ENCODE peak calls at places on chromosomes 11 and 22, in ten cellular contexts. One of them, this sample, is unnamed.

GRCh38 chr22:37472418-37473006 is 13.7 kb downstream of the MFNG start:
- DNase-seq in stimulated activated CD4-positive, alpha-beta T cell treated with anti-CD3 and anti-CD28 coated beads, Interleukin-15, amount 100 ng/mL, for 24 hours: peak; percentile 51
- DNase-seq in HCEC 1CT: peak; percentile 23
- DNase-seq in NCI-H1092: no peak
- DNase-seq in NCI-H510A treated with DMSO at 0.1 percent for 48 hours: no peak
- DNase-seq in activated T-helper 9 cell treated with anti-CD3 and anti-CD28 coated beads, Interleukin-2, amount 50 U/mL, for 16 hours: peak; percentile 33
- DNase-seq in GM04504: no peak
- DNase-seq in SW480: peak; percentile 49
- DNase-seq in midbrain: no peak
- DNase-seq in fibroblast of the aortic adventitia: no peak
- DNase-seq in this sample: peak; percentile 71

GRCh38 chr11:69394234-69394891 is 87.1 kb upstream of the LINC01488 start:
- DNase-seq in stimulated activated CD4-positive, alpha-beta T cell treated with anti-CD3 and anti-CD28 coated beads, Interleukin-15, amount 100 ng/mL, for 24 hours: no peak
- DNase-seq in HCEC 1CT: no peak
- DNase-seq in NCI-H1092: no peak
- DNase-seq in NCI-H510A treated with DMSO at 0.1 percent for 48 hours: no peak
- DNase-seq in activated T-helper 9 cell treated with anti-CD3 and anti-CD28 coated beads, Interleukin-2, amount 50 U/mL, for 16 hours: no peak
- DNase-seq in GM04504: no peak
- DNase-seq in SW480: no peak
- DNase-seq in midbrain: no peak
- DNase-seq in fibroblast of the aortic adventitia: no peak
- DNase-seq in this sample: no peak

GRCh38 chr11:121482231-121483129 is 29.7 kb upstream of the SORL1-AS1 start:
- DNase-seq in stimulated activated CD4-positive, alpha-beta T cell treated with anti-CD3 and anti-CD28 coated beads, Interleukin-15, amount 100 ng/mL, for 24 hours: peak; percentile 60
- DNase-seq in HCEC 1CT: no peak
- DNase-seq in NCI-H1092: no peak
- DNase-seq in NCI-H510A treated with DMSO at 0.1 percent for 48 hours: no peak
- DNase-seq in activated T-helper 9 cell treated with anti-CD3 and anti-CD28 coated beads, Interleukin-2, amount 50 U/mL, for 16 hours: peak; percentile 28
- DNase-seq in GM04504: no peak
- DNase-seq in SW480: no peak
- DNase-seq in midbrain: peak; percentile 43
- DNase-seq in fibroblast of the aortic adventitia: no peak
- DNase-seq in this sample: no peak

GRCh38 chr22:50686794-50687193 is 14.2 kb downstream of the SHANK3 start:
- DNase-seq in stimulated activated CD4-positive, alpha-beta T cell treated with anti-CD3 and anti-CD28 coated beads, Interleukin-15, amount 100 ng/mL, for 24 hours: no peak
- DNase-seq in HCEC 1CT: no peak
- DNase-seq in NCI-H1092: no peak
- DNase-seq in NCI-H510A treated with DMSO at 0.1 percent for 48 hours: no peak
- DNase-seq in activated T-helper 9 cell treated with anti-CD3 and anti-CD28 coated beads, Interleukin-2, amount 50 U/mL, for 16 hours: no peak
- DNase-seq in GM04504: no peak
- DNase-seq in SW480: no peak
- DNase-seq in midbrain: no peak
- DNase-seq in fibroblast of the aortic adventitia: no peak
- DNase-seq in this sample: no peak

GRCh38 chr11:35013514-35014191 is 97.2 kb downstream of the PDHX start:
- DNase-seq in stimulated activated CD4-positive, alpha-beta T cell treated with anti-CD3 and anti-CD28 coated beads, Interleukin-15, amount 100 ng/mL, for 24 hours: peak; percentile 29
- DNase-seq in HCEC 1CT: no peak
- DNase-seq in NCI-H1092: no peak
- DNase-seq in NCI-H510A treated with DMSO at 0.1 percent for 48 hours: no peak
- DNase-seq in activated T-helper 9 cell treated with anti-CD3 and anti-CD28 coated beads, Interleukin-2, amount 50 U/mL, for 16 hours: no peak
- DNase-seq in GM04504: no peak
- DNase-seq in SW480: no peak
- DNase-seq in midbrain: no peak
- DNase-seq in fibroblast of the aortic adventitia: no peak
- DNase-seq in this sample: no peak

GRCh38 chr11:76783901-76784813 is 1.0 kb downstream of the TSKU start:
- DNase-seq in stimulated activated CD4-positive, alpha-beta T cell treated with anti-CD3 and anti-CD28 coated beads, Interleukin-15, amount 100 ng/mL, for 24 hours: no peak
- DNase-seq in HCEC 1CT: peak; percentile 64
- DNase-seq in NCI-H1092: no peak
- DNase-seq in NCI-H510A treated with DMSO at 0.1 percent for 48 hours: peak; percentile 25
- DNase-seq in activated T-helper 9 cell treated with anti-CD3 and anti-CD28 coated beads, Interleukin-2, amount 50 U/mL, for 16 hours: no peak
- DNase-seq in GM04504: no peak
- DNase-seq in SW480: peak; percentile 84
- DNase-seq in midbrain: no peak
- DNase-seq in fibroblast of the aortic adventitia: peak; percentile 77
- DNase-seq in this sample: no peak

GRCh38 chr11:68206211-68206610 is 6.9 kb downstream of the KMT5B start:
- DNase-seq in stimulated activated CD4-positive, alpha-beta T cell treated with anti-CD3 and anti-CD28 coated beads, Interleukin-15, amount 100 ng/mL, for 24 hours: no peak
- DNase-seq in HCEC 1CT: peak; percentile 72
- DNase-seq in NCI-H1092: peak; percentile 48
- DNase-seq in NCI-H510A treated with DMSO at 0.1 percent for 48 hours: peak; percentile 80
- DNase-seq in activated T-helper 9 cell treated with anti-CD3 and anti-CD28 coated beads, Interleukin-2, amount 50 U/mL, for 16 hours: no peak
- DNase-seq in GM04504: peak; percentile 30
- DNase-seq in SW480: peak; percentile 75
- DNase-seq in midbrain: peak; percentile 66
- DNase-seq in fibroblast of the aortic adventitia: peak; percentile 74
- DNase-seq in this sample: peak; percentile 86

GRCh38 chr11:64510759-64511158 is 80.3 kb upstream of the SLC22A12 start:
- DNase-seq in stimulated activated CD4-positive, alpha-beta T cell treated with anti-CD3 and anti-CD28 coated beads, Interleukin-15, amount 100 ng/mL, for 24 hours: no peak
- DNase-seq in HCEC 1CT: no peak
- DNase-seq in NCI-H1092: no peak
- DNase-seq in NCI-H510A treated with DMSO at 0.1 percent for 48 hours: no peak
- DNase-seq in activated T-helper 9 cell treated with anti-CD3 and anti-CD28 coated beads, Interleukin-2, amount 50 U/mL, for 16 hours: no peak
- DNase-seq in GM04504: no peak
- DNase-seq in SW480: no peak
- DNase-seq in midbrain: no peak
- DNase-seq in fibroblast of the aortic adventitia: no peak
- DNase-seq in this sample: no peak

GRCh38 chr11:79414644-79415317 is 26.0 kb downstream of the TENM4 start:
- DNase-seq in stimulated activated CD4-positive, alpha-beta T cell treated with anti-CD3 and anti-CD28 coated beads, Interleukin-15, amount 100 ng/mL, for 24 hours: no peak
- DNase-seq in HCEC 1CT: no peak
- DNase-seq in NCI-H1092: no peak
- DNase-seq in NCI-H510A treated with DMSO at 0.1 percent for 48 hours: no peak
- DNase-seq in activated T-helper 9 cell treated with anti-CD3 and anti-CD28 coated beads, Interleukin-2, amount 50 U/mL, for 16 hours: no peak
- DNase-seq in GM04504: peak; percentile 55
- DNase-seq in SW480: no peak
- DNase-seq in midbrain: no peak
- DNase-seq in fibroblast of the aortic adventitia: peak; percentile 90
- DNase-seq in this sample: no peak

GRCh38 chr11:12410006-12410728 is 32.8 kb downstream of the PARVA start:
- DNase-seq in stimulated activated CD4-positive, alpha-beta T cell treated with anti-CD3 and anti-CD28 coated beads, Interleukin-15, amount 100 ng/mL, for 24 hours: no peak
- DNase-seq in HCEC 1CT: peak; percentile 53
- DNase-seq in NCI-H1092: peak; percentile 16
- DNase-seq in NCI-H510A treated with DMSO at 0.1 percent for 48 hours: peak; percentile 5
- DNase-seq in activated T-helper 9 cell treated with anti-CD3 and anti-CD28 coated beads, Interleukin-2, amount 50 U/mL, for 16 hours: no peak
- DNase-seq in GM04504: no peak
- DNase-seq in SW480: peak; percentile 15
- DNase-seq in midbrain: no peak
- DNase-seq in fibroblast of the aortic adventitia: peak; percentile 56
- DNase-seq in this sample: no peak

GRCh38 chr11:859394-860131 is 16.9 kb downstream of the TSPAN4 start:
- DNase-seq in stimulated activated CD4-positive, alpha-beta T cell treated with anti-CD3 and anti-CD28 coated beads, Interleukin-15, amount 100 ng/mL, for 24 hours: no peak
- DNase-seq in HCEC 1CT: peak; percentile 45
- DNase-seq in NCI-H1092: peak; percentile 77
- DNase-seq in NCI-H510A treated with DMSO at 0.1 percent for 48 hours: peak; percentile 27
- DNase-seq in activated T-helper 9 cell treated with anti-CD3 and anti-CD28 coated beads, Interleukin-2, amount 50 U/mL, for 16 hours: no peak
- DNase-seq in GM04504: no peak
- DNase-seq in SW480: peak; percentile 64
- DNase-seq in midbrain: peak; percentile 64
- DNase-seq in fibroblast of the aortic adventitia: peak; percentile 87
- DNase-seq in this sample: peak; percentile 74

GRCh38 chr11:10108901-10109665 is 184.9 kb downstream of the SBF2 start:
- DNase-seq in stimulated activated CD4-positive, alpha-beta T cell treated with anti-CD3 and anti-CD28 coated beads, Interleukin-15, amount 100 ng/mL, for 24 hours: no peak
- DNase-seq in HCEC 1CT: peak; percentile 69
- DNase-seq in NCI-H1092: peak; percentile 8
- DNase-seq in NCI-H510A treated with DMSO at 0.1 percent for 48 hours: no peak
- DNase-seq in activated T-helper 9 cell treated with anti-CD3 and anti-CD28 coated beads, Interleukin-2, amount 50 U/mL, for 16 hours: no peak
- DNase-seq in GM04504: peak; percentile 70
- DNase-seq in SW480: no peak
- DNase-seq in midbrain: no peak
- DNase-seq in fibroblast of the aortic adventitia: peak; percentile 92
- DNase-seq in this sample: no peak

GRCh38 chr11:95078526-95078925 is 11.1 kb upstream of the ENDOD1 start:
- DNase-seq in stimulated activated CD4-positive, alpha-beta T cell treated with anti-CD3 and anti-CD28 coated beads, Interleukin-15, amount 100 ng/mL, for 24 hours: no peak
- DNase-seq in HCEC 1CT: no peak
- DNase-seq in NCI-H1092: no peak
- DNase-seq in NCI-H510A treated with DMSO at 0.1 percent for 48 hours: no peak
- DNase-seq in activated T-helper 9 cell treated with anti-CD3 and anti-CD28 coated beads, Interleukin-2, amount 50 U/mL, for 16 hours: no peak
- DNase-seq in GM04504: no peak
- DNase-seq in SW480: no peak
- DNase-seq in midbrain: no peak
- DNase-seq in fibroblast of the aortic adventitia: no peak
- DNase-seq in this sample: no peak

GRCh38 chr22:26763633-26764295 is 106.4 kb downstream of the MIAT start:
- DNase-seq in stimulated activated CD4-positive, alpha-beta T cell treated with anti-CD3 and anti-CD28 coated beads, Interleukin-15, amount 100 ng/mL, for 24 hours: no peak
- DNase-seq in HCEC 1CT: peak; percentile 8
- DNase-seq in NCI-H1092: peak; percentile 68
- DNase-seq in NCI-H510A treated with DMSO at 0.1 percent for 48 hours: peak; percentile 84
- DNase-seq in activated T-helper 9 cell treated with anti-CD3 and anti-CD28 coated beads, Interleukin-2, amount 50 U/mL, for 16 hours: no peak
- DNase-seq in GM04504: no peak
- DNase-seq in SW480: peak; percentile 8
- DNase-seq in midbrain: no peak
- DNase-seq in fibroblast of the aortic adventitia: peak; percentile 57
- DNase-seq in this sample: no peak

GRCh38 chr22:44272330-44272729 is 40.4 kb downstream of the SHISAL1 start:
- DNase-seq in stimulated activated CD4-positive, alpha-beta T cell treated with anti-CD3 and anti-CD28 coated beads, Interleukin-15, amount 100 ng/mL, for 24 hours: no peak
- DNase-seq in HCEC 1CT: no peak
- DNase-seq in NCI-H1092: no peak
- DNase-seq in NCI-H510A treated with DMSO at 0.1 percent for 48 hours: no peak
- DNase-seq in activated T-helper 9 cell treated with anti-CD3 and anti-CD28 coated beads, Interleukin-2, amount 50 U/mL, for 16 hours: no peak
- DNase-seq in GM04504: no peak
- DNase-seq in SW480: no peak
- DNase-seq in midbrain: peak; percentile 13
- DNase-seq in fibroblast of the aortic adventitia: no peak
- DNase-seq in this sample: no peak

GRCh38 chr11:10044618-10045017 is 249.4 kb downstream of the SBF2 start:
- DNase-seq in stimulated activated CD4-positive, alpha-beta T cell treated with anti-CD3 and anti-CD28 coated beads, Interleukin-15, amount 100 ng/mL, for 24 hours: no peak
- DNase-seq in HCEC 1CT: no peak
- DNase-seq in NCI-H1092: no peak
- DNase-seq in NCI-H510A treated with DMSO at 0.1 percent for 48 hours: no peak
- DNase-seq in activated T-helper 9 cell treated with anti-CD3 and anti-CD28 coated beads, Interleukin-2, amount 50 U/mL, for 16 hours: no peak
- DNase-seq in GM04504: no peak
- DNase-seq in SW480: no peak
- DNase-seq in midbrain: no peak
- DNase-seq in fibroblast of the aortic adventitia: no peak
- DNase-seq in this sample: peak; percentile 33

GRCh38 chr11:120305286-120305685 is 19.8 kb upstream of the TLCD5 start:
- DNase-seq in stimulated activated CD4-positive, alpha-beta T cell treated with anti-CD3 and anti-CD28 coated beads, Interleukin-15, amount 100 ng/mL, for 24 hours: no peak
- DNase-seq in HCEC 1CT: no peak
- DNase-seq in NCI-H1092: no peak
- DNase-seq in NCI-H510A treated with DMSO at 0.1 percent for 48 hours: no peak
- DNase-seq in activated T-helper 9 cell treated with anti-CD3 and anti-CD28 coated beads, Interleukin-2, amount 50 U/mL, for 16 hours: no peak
- DNase-seq in GM04504: no peak
- DNase-seq in SW480: no peak
- DNase-seq in midbrain: no peak
- DNase-seq in fibroblast of the aortic adventitia: no peak
- DNase-seq in this sample: no peak

GRCh38 chr11:132263231-132263630 is 892.8 kb downstream of the NTM start:
- DNase-seq in stimulated activated CD4-positive, alpha-beta T cell treated with anti-CD3 and anti-CD28 coated beads, Interleukin-15, amount 100 ng/mL, for 24 hours: no peak
- DNase-seq in HCEC 1CT: no peak
- DNase-seq in NCI-H1092: no peak
- DNase-seq in NCI-H510A treated with DMSO at 0.1 percent for 48 hours: no peak
- DNase-seq in activated T-helper 9 cell treated with anti-CD3 and anti-CD28 coated beads, Interleukin-2, amount 50 U/mL, for 16 hours: no peak
- DNase-seq in GM04504: no peak
- DNase-seq in SW480: no peak
- DNase-seq in midbrain: no peak
- DNase-seq in fibroblast of the aortic adventitia: peak; percentile 33
- DNase-seq in this sample: no peak